ENCODE peak calls at places on chromosomes 7 and 10, in eight cellular contexts. Q is activated CD8-positive, alpha-beta T cell treated with anti-CD3 and anti-CD28 coated beads for 36 hours; O is A549; L is glutamatergic neuron; M is stomach; B is thoracic aorta; E is transverse colon; X is fibroblast of mammary gland. Y is an unnamed sample.
A peak's percentile ranks its signal among the peaks of the same experiment; 100 is the strongest.

GRCh38 chr7:26404189-26404996 is 112.7 kb downstream of the SNX10 start:
- DNase-seq in O (no peak), Q (no peak), L (no peak), M (no peak), E (no peak), B (no peak), X (no peak), Y (no peak)

GRCh38 chr7:16915405-16915804 is 33.6 kb upstream of the AGR3 start:
- DNase-seq in B (no peak), L (no peak), M (no peak), X (peak; percentile 93), O (no peak), Q (no peak), E (no peak), Y (peak; percentile 52)

GRCh38 chr7:114941692-114942091 is 19.8 kb downstream of the MDFIC start:
- DNase-seq in B (no peak), M (no peak), E (no peak), O (no peak), L (no peak), Q (no peak), X (no peak), Y (no peak)

GRCh38 chr10:78211476-78212110 is 177.9 kb downstream of the RPS24 start:
- DNase-seq in Q (peak; percentile 33), O (peak; percentile 54), L (peak; percentile 45), M (no peak), E (no peak), X (peak; percentile 69), B (no peak), Y (no peak)

GRCh38 chr7:156121956-156122355 is 309.7 kb upstream of the SHH start:
- DNase-seq in Q (no peak), B (no peak), E (no peak), O (no peak), X (no peak), L (no peak), M (no peak), Y (no peak)

GRCh38 chr7:116953727-116954442 is 584 bp downstream of the ST7 start:
- DNase-seq in Q (no peak), L (peak; percentile 51), O (peak; percentile 70), X (peak; percentile 83), M (peak; percentile 51), E (peak; percentile 61), B (peak; percentile 26), Y (peak; percentile 63)

GRCh38 chr10:119497243-119497642 is 45.3 kb downstream of the RGS10 start:
- DNase-seq in B (no peak), Q (no peak), M (no peak), X (no peak), O (no peak), E (no peak), L (no peak), Y (no peak)

GRCh38 chr7:137545059-137545730 is 201.7 kb upstream of the PTN start:
- DNase-seq in X (no peak), L (no peak), Q (no peak), B (no peak), M (no peak), E (no peak), O (no peak), Y (no peak)

GRCh38 chr7:100122568-100122967 is 3.1 kb downstream of the CNPY4 start:
- DNase-seq in B (no peak), O (no peak), Q (no peak), M (no peak), E (no peak), X (no peak), L (no peak), Y (no peak)

GRCh38 chr10:43238462-43238861 is 28.4 kb downstream of the RASGEF1A start:
- DNase-seq in X (no peak), O (no peak), M (no peak), B (no peak), Q (no peak), L (no peak), E (peak; percentile 1), Y (no peak)

GRCh38 chr10:112698774-112699173 is 251.3 kb upstream of the TCF7L2 start:
- DNase-seq in B (no peak), X (no peak), O (no peak), E (no peak), M (no peak), L (no peak), Q (no peak), Y (no peak)

GRCh38 chr10:76251773-76252617 is 820.6 kb downstream of the LRMDA start:
- DNase-seq in L (no peak), O (no peak), E (peak; percentile 71), Q (no peak), B (no peak), M (no peak), X (peak; percentile 94), Y (no peak)

GRCh38 chr10:3028444-3028843 is 38.9 kb upstream of the PFKP start:
- DNase-seq in B (no peak), M (no peak), L (no peak), E (no peak), Q (no peak), O (no peak), X (no peak), Y (no peak)

GRCh38 chr10:70119623-70120022 is 13.0 kb downstream of the AIFM2 start:
- DNase-seq in L (no peak), O (no peak), Q (no peak), B (no peak), E (no peak), M (no peak), X (no peak), Y (no peak)

GRCh38 chr10:85319150-85319549 is 990.8 kb downstream of the CCSER2 start:
- DNase-seq in X (peak; percentile 1), L (no peak), O (peak; percentile 9), B (no peak), Q (no peak), E (no peak), M (no peak), Y (no peak)

GRCh38 chr7:20442951-20443350 is 112.3 kb downstream of the ITGB8 start:
- DNase-seq in X (no peak), M (no peak), E (no peak), O (no peak), L (peak; percentile 12), B (no peak), Q (no peak), Y (no peak)

GRCh38 chr10:124500767-124501166 is 39.1 kb downstream of the LHPP start:
- DNase-seq in Q (no peak), E (no peak), L (no peak), M (no peak), O (no peak), B (no peak), X (no peak), Y (no peak)

GRCh38 chr7:38671901-38672559 is 40.9 kb upstream of the AMPH start:
- DNase-seq in O (no peak), B (no peak), E (no peak), L (no peak), M (no peak), X (no peak), Q (peak; percentile 3), Y (no peak)

GRCh38 chr10:71312840-71313789 is 5.9 kb upstream of the SLC29A3 start:
- DNase-seq in E (peak; percentile 53), M (no peak), O (no peak), X (peak; percentile 86), L (no peak), Q (no peak), B (no peak), Y (peak; percentile 42)

GRCh38 chr10:93143286-93143685 is 69.6 kb downstream of the CYP26A1 start:
- DNase-seq in M (no peak), O (no peak), X (no peak), E (no peak), B (no peak), Q (no peak), L (no peak), Y (no peak)

GRCh38 chr10:93138113-93138870 is 64.6 kb downstream of the CYP26A1 start:
- DNase-seq in E (no peak), B (no peak), L (no peak), X (no peak), O (no peak), Q (no peak), M (no peak), Y (no peak)

GRCh38 chr10:93139059-93139658 is 65.5 kb downstream of the CYP26A1 start:
- DNase-seq in E (no peak), B (no peak), O (no peak), Q (no peak), L (no peak), X (no peak), M (no peak), Y (no peak)

GRCh38 chr10:93146336-93146735 is 72.6 kb downstream of the CYP26A1 start:
- DNase-seq in E (no peak), M (no peak), X (no peak), Q (no peak), L (no peak), O (no peak), B (no peak), Y (no peak)

DNA sequence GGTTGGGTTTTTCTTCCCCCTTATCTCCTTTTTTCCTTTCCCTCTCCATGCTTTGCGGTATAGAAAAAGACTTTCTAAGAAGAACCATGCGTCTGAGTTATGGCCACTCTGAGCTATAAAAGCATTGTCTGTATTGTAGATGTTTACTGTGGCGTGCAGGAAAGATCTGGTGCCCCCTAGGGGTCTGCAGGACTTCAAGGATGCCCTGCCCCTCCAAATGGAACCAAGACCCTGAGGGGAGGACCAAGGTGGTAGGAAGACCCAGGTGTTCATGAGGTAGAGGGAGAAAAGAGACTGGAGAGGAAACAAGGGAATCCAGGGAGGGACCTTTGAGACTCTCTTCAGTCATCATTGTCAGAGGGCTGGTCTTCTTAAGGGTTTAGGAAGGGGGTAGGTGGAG is 68.8 kb downstream of the CYP26A1 start:
- DNase-seq in B (no peak), Q (no peak), X (no peak), E (no peak), O (no peak), M (no peak), L (no peak), Y (no peak)
- TF ChIP-seq CTCF in B (no peak), Q (no peak), X (no peak), E (no peak), O (no peak), M (no peak), L (no peak), Y (no peak)

GRCh38 chr10:86400705-86401587 is 34.4 kb upstream of the GRID1 start:
- DNase-seq in L (peak; percentile 46), Q (peak; percentile 90), E (peak; percentile 59), X (no peak), B (no peak), O (peak; percentile 74), M (peak; percentile 67), Y (no peak)
- TF ChIP-seq CTCF in L (no peak), Q (no peak), E (no peak), X (no peak), B (peak; percentile 34), O (no peak), M (no peak), Y (peak; percentile 12)

DNA sequence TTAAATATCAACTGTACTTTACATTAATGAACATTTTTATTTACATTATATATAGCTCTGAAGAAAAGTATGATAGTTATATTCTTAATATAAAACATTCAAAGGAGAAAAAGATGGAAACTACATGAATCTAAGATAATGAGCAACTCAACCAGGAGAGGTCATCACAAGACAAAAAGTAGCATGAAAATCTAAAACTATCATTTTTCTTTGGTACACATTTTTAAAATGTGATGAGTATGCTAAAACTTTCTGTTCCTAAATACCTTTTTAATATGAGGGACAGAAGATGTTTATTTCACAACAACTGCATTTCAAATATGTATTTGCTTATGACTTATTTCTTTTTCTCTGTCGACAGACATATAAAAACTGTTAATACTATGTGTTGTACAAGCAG is 2.4 kb downstream of the CNTNAP2 start:
- DNase-seq in Q (no peak), X (no peak), O (no peak), E (no peak), L (no peak), M (no peak), B (no peak), Y (no peak)
- TF ChIP-seq CTCF in Q (no peak), X (no peak), O (no peak), E (no peak), L (no peak), M (no peak), B (no peak), Y (no peak)

GRCh38 chr10:103696411-103697145 is 158.8 kb downstream of the SH3PXD2A start:
- DNase-seq in E (peak; percentile 67), X (peak; percentile 92), M (peak; percentile 44), L (peak; percentile 60), B (peak; percentile 67), Q (peak; percentile 89), O (peak; percentile 91), Y (peak; percentile 62)
- TF ChIP-seq CTCF in E (peak; percentile 14), X (peak; percentile 62), M (no peak), L (peak; percentile 6), B (peak; percentile 14), Q (peak; percentile 53), O (peak; percentile 34), Y (peak; percentile 47)